ENCODE peak calls at places on chromosomes 1 and 21, in ten cellular contexts. I is posterior vena cava; P is RWPE1; W is Caki2; A is GF-D8; L is fibroblast of pulmonary artery; Y is SHP77; E is NCI-H1105 treated with DMSO at 0.1 percent for 48 hours; T is hepatic stellate cell; N is CD8-positive, alpha-beta T cell. B is an unnamed sample.

GRCh38 chr1:25829046-25829445 is 9.3 kb downstream of the MTFR1L start:
- DNase-seq in Y (no peak), T (no peak), I (no peak), E (no peak), P (no peak), A (no peak), L (no peak), W (no peak), N (no peak), B (no peak)

GRCh38 chr1:13732971-13733667 is 33.1 kb downstream of the PRDM2 start:
- DNase-seq in A (peak; percentile 48), P (no peak), W (no peak), I (no peak), E (no peak), T (no peak), Y (no peak), N (peak; percentile 14), L (no peak), B (no peak)

GRCh38 chr1:85822696-85823095 is 114.5 kb upstream of the ZNHIT6 start:
- DNase-seq in L (peak; percentile 25), P (no peak), W (no peak), E (no peak), I (no peak), T (no peak), Y (no peak), N (no peak), A (no peak), B (peak; percentile 14)

GRCh38 chr1:160797861-160798273 is 1.9 kb downstream of the LY9 start:
- DNase-seq in E (no peak), Y (no peak), A (no peak), N (peak; percentile 46), I (no peak), W (no peak), P (no peak), T (no peak), L (no peak), B (peak; percentile 56)

GRCh38 chr21:34355570-34355969 is 8.2 kb upstream of the KCNE2 start:
- DNase-seq in E (no peak), Y (no peak), A (no peak), N (no peak), W (no peak), T (no peak), P (no peak), L (no peak), I (peak; percentile 26), B (no peak)

GRCh38 chr1:951364-951763 is 7.7 kb downstream of the NOC2L start:
- DNase-seq in T (no peak), N (no peak), L (peak; percentile 35), W (no peak), A (no peak), I (no peak), P (no peak), E (peak; percentile 12), Y (no peak), B (no peak)

GRCh38 chr1:41341756-41342562 is 19.3 kb upstream of the FOXO6 start:
- DNase-seq in E (no peak), L (no peak), A (no peak), I (peak; percentile 74), N (no peak), T (no peak), W (peak; percentile 12), P (no peak), Y (no peak), B (no peak)

GRCh38 chr1:232635778-232636356 is 5.9 kb upstream of the SIPA1L2 start:
- DNase-seq in L (peak; percentile 76), N (no peak), Y (peak; percentile 54), A (peak; percentile 7), E (peak; percentile 51), W (peak; percentile 39), I (no peak), P (peak; percentile 45), T (peak; percentile 38), B (no peak)

GRCh38 chr1:153485880-153486279 is 25.4 kb upstream of the S100A7 start:
- DNase-seq in W (no peak), N (no peak), I (no peak), A (no peak), L (no peak), Y (no peak), P (no peak), E (peak; percentile 73), T (no peak), B (no peak)

GRCh38 chr1:200336901-200337391 is 72.9 kb downstream of the ZNF281 start:
- DNase-seq in E (no peak), T (no peak), P (peak; percentile 31), Y (no peak), W (no peak), A (no peak), L (no peak), N (no peak), I (no peak), B (no peak)

GRCh38 chr1:210504286-210504685 is 175.6 kb downstream of the HHAT start:
- DNase-seq in Y (no peak), P (no peak), N (no peak), L (no peak), I (no peak), T (no peak), W (no peak), A (no peak), E (no peak), B (no peak)

GRCh38 chr1:87980494-87980893 is 651.8 kb downstream of the LMO4 start:
- DNase-seq in I (no peak), P (no peak), L (no peak), A (no peak), Y (no peak), N (no peak), E (no peak), T (no peak), W (no peak), B (peak; percentile 52)

GRCh38 chr1:33130297-33130696 is 49.3 kb downstream of the AZIN2 start:
- DNase-seq in E (no peak), N (no peak), P (peak; percentile 43), L (no peak), I (no peak), T (no peak), A (no peak), Y (no peak), W (no peak), B (peak; percentile 79)

GRCh38 chr1:64183380-64183984 is 19.9 kb upstream of the UBE2U start:
- DNase-seq in I (no peak), A (no peak), P (no peak), L (peak; percentile 51), T (no peak), N (no peak), W (no peak), E (no peak), Y (peak; percentile 77), B (no peak)

GRCh38 chr1:201726700-201727099 is 102.3 kb upstream of the IPO9 start:
- DNase-seq in W (no peak), E (no peak), I (no peak), L (no peak), T (no peak), N (no peak), P (no peak), A (no peak), Y (no peak), B (no peak)

GRCh38 chr1:113835686-113836290 is 23.5 kb upstream of the RSBN1 start:
- DNase-seq in I (no peak), N (no peak), P (peak; percentile 45), W (peak; percentile 3), T (peak; percentile 15), L (peak; percentile 79), Y (peak; percentile 4), A (no peak), E (peak; percentile 47), B (no peak)

GRCh38 chr21:27277122-27277521 is 310.2 kb upstream of the ADAMTS5 start:
- DNase-seq in I (no peak), E (no peak), T (no peak), Y (no peak), N (no peak), L (peak; percentile 26), W (no peak), A (no peak), P (no peak), B (no peak)

GRCh38 chr1:6727535-6727934 is 25.9 kb upstream of the DNAJC11 start:
- DNase-seq in Y (peak; percentile 20), P (peak; percentile 54), A (no peak), T (peak; percentile 62), N (peak; percentile 52), E (no peak), L (peak; percentile 71), I (no peak), W (peak; percentile 26), B (no peak)

GRCh38 chr1:41856361-41857285 is 62.1 kb downstream of the HIVEP3 start:
- DNase-seq in L (no peak), N (no peak), I (no peak), A (no peak), W (no peak), T (no peak), E (no peak), P (no peak), Y (no peak), B (no peak)

GRCh38 chr1:235199441-235199840 is 38.4 kb upstream of the RBM34 start:
- DNase-seq in W (no peak), L (peak; percentile 73), A (no peak), E (no peak), Y (no peak), P (peak; percentile 10), I (no peak), N (no peak), T (no peak), B (no peak)